ENCODE peak calls at places on chromosomes 6 and 20, in four cellular contexts. D is MCF 10A, E is kidney, C is heart right ventricle. W is an unnamed sample.

GRCh38 chr6:149951096-149951495 is 9.3 kb downstream of the ULBP2 start:
- DNase-seq in C (no peak), D (no peak), E (no peak), W (no peak)

GRCh38 chr6:143271024-143271423 is 179.5 kb downstream of the ADAT2 start:
- DNase-seq in C (peak), E (no peak), D (peak), W (no peak)

GRCh38 chr6:131062245-131063027 is 609 bp downstream of the EPB41L2 start:
- DNase-seq in C (peak), E (peak), D (peak), W (no peak)

GRCh38 chr6:157600807-157601206 is 219.8 kb downstream of the ZDHHC14 start:
- DNase-seq in D (no peak), C (no peak), E (no peak), W (no peak)

GRCh38 chr20:46215913-46216707 is 92.2 kb downstream of the CDH22 start:
- DNase-seq in C (peak), D (no peak), E (no peak), W (no peak)

GRCh38 chr6:3977875-3978711 is 100.8 kb downstream of the FAM217A start:
- DNase-seq in C (peak), D (peak), E (no peak), W (no peak)

GRCh38 chr6:43676962-43677606 is 10.5 kb downstream of the MRPS18A start:
- DNase-seq in E (no peak), D (no peak), C (no peak), W (no peak)

GRCh38 chr6:133546098-133546497 is 304.9 kb downstream of the EYA4 start:
- DNase-seq in C (no peak), D (no peak), E (no peak), W (no peak)

GRCh38 chr6:124963416-124964083 is 1.3 kb downstream of the RNF217 start:
- DNase-seq in C (no peak), D (peak), E (no peak), W (no peak)

GRCh38 chr20:50151034-50151743 is 2.3 kb downstream of the PEDS1 start:
- DNase-seq in E (no peak), D (no peak), C (no peak), W (no peak)

GRCh38 chr6:90123796-90124195 is 172.8 kb downstream of the BACH2 start:
- DNase-seq in E (no peak), D (peak), C (no peak), W (no peak)

GRCh38 chr6:28269492-28269891 is 2.5 kb downstream of the ZSCAN26 start:
- DNase-seq in D (peak), C (no peak), E (no peak), W (no peak)

GRCh38 chr6:3356056-3356823 is 97.5 kb downstream of the PSMG4 start:
- DNase-seq in E (peak), C (peak), D (peak), W (no peak)

GRCh38 chr6:142537612-142538478 is 236.0 kb downstream of the ADGRG6 start:
- DNase-seq in C (no peak), D (peak), E (no peak), W (no peak)

GRCh38 chr6:18100296-18100695 is 22.2 kb downstream of the NHLRC1 start:
- DNase-seq in D (no peak), C (no peak), E (no peak), W (no peak)

GRCh38 chr6:168377481-168377850 is 57.9 kb upstream of the DACT2 start:
- DNase-seq in D (no peak), C (peak), E (no peak), W (no peak)

GRCh38 chr6:139549561-139550070 is 175.2 kb upstream of the CITED2 start:
- DNase-seq in C (no peak), E (no peak), D (no peak), W (no peak)

GRCh38 chr6:29021434-29021833 is 16.3 kb upstream of the ZNF311 start:
- DNase-seq in E (no peak), C (no peak), D (no peak), W (no peak)

GRCh38 chr6:117711369-117711768 is 36.1 kb downstream of the NUS1 start:
- DNase-seq in C (no peak), E (no peak), D (peak), W (no peak)

GRCh38 chr6:9140181-9140580 is 704.8 kb upstream of the SLC35B3 start:
- DNase-seq in D (peak), E (peak), C (no peak), W (no peak)

GRCh38 chr6:153962548-153962947 is 76.5 kb upstream of the OPRM1 start:
- DNase-seq in D (no peak), E (no peak), C (no peak), W (no peak)

GRCh38 chr6:169168302-169168630 is 85.4 kb downstream of the THBS2 start:
- DNase-seq in C (no peak), D (no peak), E (peak), W (no peak)

GRCh38 chr6:15426395-15426794 is 180.5 kb downstream of the JARID2 start:
- DNase-seq in C (no peak), E (no peak), D (no peak), W (no peak)

GRCh38 chr20:52494244-52494643 is 302.7 kb upstream of the ZFP64 start:
- DNase-seq in E (no peak), C (no peak), D (peak), W (no peak)

GRCh38 chr6:152948150-152948768 is 34.6 kb downstream of the FBXO5 start:
- DNase-seq in E (no peak), C (peak), D (peak), W (no peak)

GRCh38 chr6:156828280-156828703 is 51.1 kb downstream of the ARID1B start:
- DNase-seq in E (no peak), C (no peak), D (peak), W (no peak)

GRCh38 chr20:24497851-24498250 is 28.4 kb downstream of the SYNDIG1 start:
- DNase-seq in D (no peak), C (no peak), E (no peak), W (no peak)

GRCh38 chr6:73157870-73158269 is 67.4 kb downstream of the KHDC1L start:
- DNase-seq in D (no peak), E (no peak), C (no peak), W (no peak)

GRCh38 chr20:62599216-62600110 is 42.8 kb upstream of the SLCO4A1 start:
- DNase-seq in D (no peak), C (no peak), E (peak), W (no peak)

GRCh38 chr20:62825288-62825993 is 8.6 kb downstream of the COL9A3 start:
- DNase-seq in D (no peak), E (peak), C (no peak), W (no peak)

GRCh38 chr6:115612796-115613479 is 447.8 kb downstream of the FRK start:
- DNase-seq in C (no peak), D (no peak), E (no peak), W (no peak)

GRCh38 chr6:144372611-144373010 is 87.5 kb downstream of the UTRN start:
- DNase-seq in E (no peak), C (no peak), D (no peak), W (no peak)

GRCh38 chr20:62721511-62722197 is 13.0 kb downstream of the NTSR1 start:
- DNase-seq in C (no peak), E (no peak), D (no peak), W (no peak)

GRCh38 chr20:44966030-44966961 is at the start of gene STK4:
- DNase-seq in E (peak), C (peak), D (peak), W (peak)

GRCh38 chr6:16787128-16787685 is 25.9 kb upstream of the ATXN1 start:
- DNase-seq in E (no peak), C (no peak), D (no peak), W (no peak)

GRCh38 chr6:111576302-111576701 is 29.4 kb downstream of the TRAF3IP2 start:
- DNase-seq in E (no peak), C (no peak), D (no peak), W (no peak)

GRCh38 chr6:69386431-69386830 is 410.4 kb downstream of the LMBRD1 start:
- DNase-seq in C (no peak), D (no peak), E (no peak), W (no peak)

GRCh38 chr6:167778497-167779122 is 48.1 kb upstream of the AFDN start:
- DNase-seq in D (no peak), C (no peak), E (peak), W (no peak)

GRCh38 chr6:121647905-121648304 is 212.5 kb downstream of the GJA1 start:
- DNase-seq in E (no peak), D (peak), C (no peak), W (no peak)

GRCh38 chr6:34074064-34074739 is 71.7 kb downstream of the GRM4 start:
- DNase-seq in E (no peak), D (no peak), C (no peak), W (no peak)
- TF ChIP-seq CTCF in E (no peak), D (no peak), C (no peak), W (peak)

GRCh38 chr6:113734886-113735481 is 122.2 kb upstream of the MARCKS start:
- DNase-seq in C (no peak), D (peak), E (no peak), W (no peak)

GRCh38 chr6:113733386-113733785 is 123.8 kb upstream of the MARCKS start:
- DNase-seq in C (no peak), E (no peak), D (no peak), W (no peak)

GRCh38 chr6:113731528-113731927 is 125.6 kb upstream of the MARCKS start:
- DNase-seq in C (no peak), E (no peak), D (no peak), W (no peak)

GRCh38 chr6:113735487-113735886 is 121.7 kb upstream of the MARCKS start:
- DNase-seq in E (no peak), D (no peak), C (no peak), W (no peak)

GRCh38 chr6:113732384-113732966 is 124.7 kb upstream of the MARCKS start:
- DNase-seq in D (peak), C (peak), E (no peak), W (no peak)
- TF ChIP-seq CTCF in D (no peak), C (peak), E (no peak), W (peak)

GRCh38 chr6:97726378-97726777 is 443.4 kb upstream of the MMS22L start:
- DNase-seq in C (no peak), E (no peak), D (peak), W (no peak)
- TF ChIP-seq CTCF in C (no peak), E (no peak), D (peak), W (peak)

GRCh38 chr6:137913996-137914529 is 47.0 kb downstream of the TNFAIP3 start:
- DNase-seq in E (no peak), D (no peak), C (no peak), W (no peak)
- TF ChIP-seq CTCF in E (no peak), D (no peak), C (no peak), W (no peak)

DNA sequence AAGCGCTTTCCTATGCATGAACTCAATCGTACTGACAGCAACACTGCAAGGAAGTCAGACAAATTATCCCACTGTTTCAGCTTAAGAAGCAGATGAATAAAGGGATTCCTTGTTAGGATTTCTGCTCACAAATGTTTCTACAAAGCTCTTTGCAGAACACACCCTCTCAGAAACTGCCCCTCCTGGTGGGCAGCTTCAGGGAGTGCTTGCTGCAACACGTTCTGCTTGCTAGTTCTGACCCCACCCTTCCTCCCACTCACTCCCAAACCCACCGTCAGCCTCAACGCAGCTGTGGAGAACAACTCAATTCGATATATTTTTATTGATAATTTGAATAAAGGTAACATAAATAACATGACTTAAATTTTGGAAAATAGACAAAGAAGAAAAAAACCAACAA is 250.8 kb upstream of the PRDM1 start:
- DNase-seq in D (peak), C (no peak), E (no peak), W (no peak)
- TF ChIP-seq CTCF in D (peak), C (peak), E (no peak), W (peak)

GRCh38 chr6:1472643-1473042 is 83.3 kb downstream of the FOXF2 start:
- DNase-seq in E (no peak), D (no peak), C (no peak), W (no peak)

GRCh38 chr6:1473166-1473565 is 83.8 kb downstream of the FOXF2 start:
- DNase-seq in D (no peak), C (no peak), E (no peak), W (no peak)

GRCh38 chr6:1475169-1475568 is 85.8 kb downstream of the FOXF2 start:
- DNase-seq in E (no peak), C (no peak), D (no peak), W (no peak)

GRCh38 chr6:1473598-1473997 is 84.2 kb downstream of the FOXF2 start:
- DNase-seq in C (no peak), E (no peak), D (no peak), W (no peak)

GRCh38 chr6:1474205-1474604 is 84.8 kb downstream of the FOXF2 start:
- DNase-seq in D (no peak), E (no peak), C (no peak), W (no peak)
- TF ChIP-seq CTCF in D (peak), E (no peak), C (no peak), W (peak)

DNA sequence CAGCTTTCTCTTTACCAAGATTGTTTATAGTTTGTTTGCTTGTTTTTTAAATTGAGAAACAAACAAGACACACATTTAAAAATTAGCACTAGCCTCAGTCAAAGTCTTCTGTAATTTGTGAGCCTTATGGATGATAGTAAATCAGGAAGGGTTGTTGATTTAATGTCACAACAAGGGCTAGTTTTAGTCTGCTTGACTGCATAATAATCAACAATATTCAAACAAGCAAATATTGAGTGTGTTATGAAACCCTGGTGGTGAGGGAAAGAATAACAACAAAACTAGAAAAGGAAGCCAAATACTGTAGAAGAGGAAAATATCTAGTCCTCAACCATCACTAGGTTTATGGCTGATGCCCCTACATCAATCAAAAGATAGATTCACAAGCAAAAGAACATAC is 228.6 kb downstream of the TBC1D7 start:
- DNase-seq in D (no peak), C (no peak), E (no peak), W (no peak)
- TF ChIP-seq CTCF in D (no peak), C (no peak), E (no peak), W (peak)

W was measured in type B pancreatic cell.